ENCODE peak calls at places on chromosomes 2 and 18, in six cellular contexts. B is NCI-H2081, V is left colon, X is GM12865, Y is gastrocnemius medialis, O is iPS-NIHi11. U is an unnamed sample.

GRCh38 chr2:112724611-112725525 is 4.0 kb downstream of the NT5DC4 start:
- DNase-seq in B (no peak), V (no peak), X (no peak), Y (no peak), O (peak; percentile 80), U (peak; percentile 65)

GRCh38 chr18:35201502-35201901 is 39.3 kb upstream of the ZNF397 start:
- DNase-seq in B (no peak), V (no peak), X (no peak), Y (no peak), O (no peak), U (no peak)

GRCh38 chr2:95052301-95052700 is 26.8 kb downstream of the MAL start:
- DNase-seq in B (no peak), V (no peak), X (no peak), Y (no peak), O (no peak), U (no peak)

GRCh38 chr2:1722692-1723091 is 21.6 kb downstream of the PXDN start:
- DNase-seq in B (no peak), V (no peak), X (no peak), Y (no peak), O (no peak), U (no peak)

GRCh38 chr2:51722311-51722710 is 690.4 kb upstream of the NRXN1 start:
- DNase-seq in B (no peak), V (no peak), X (no peak), Y (no peak), O (no peak), U (no peak)

GRCh38 chr2:68807821-68808266 is 63.4 kb downstream of the BMP10 start:
- DNase-seq in B (no peak), V (peak; percentile 22), X (no peak), Y (peak; percentile 21), O (no peak), U (no peak)

GRCh38 chr2:163528640-163529217 is 207.1 kb downstream of the FIGN start:
- DNase-seq in B (no peak), V (no peak), X (no peak), Y (no peak), O (no peak), U (no peak)

GRCh38 chr2:84807063-84807485 is 73.8 kb downstream of the TRABD2A start:
- DNase-seq in B (no peak), V (no peak), X (no peak), Y (no peak), O (peak; percentile 26), U (no peak)

GRCh38 chr2:101342625-101343008 is 34.1 kb upstream of the RNF149 start:
- DNase-seq in B (no peak), V (no peak), X (no peak), Y (no peak), O (no peak), U (no peak)

GRCh38 chr18:12307251-12307736 is 747 bp upstream of the TUBB6 start:
- DNase-seq in B (no peak), V (peak; percentile 34), X (no peak), Y (no peak), O (peak; percentile 28), U (no peak)

GRCh38 chr2:20617892-20618467 is 32.9 kb downstream of the HS1BP3 start:
- DNase-seq in B (peak; percentile 13), V (peak; percentile 91), X (no peak), Y (peak; percentile 99), O (peak; percentile 72), U (no peak)

GRCh38 chr18:59752666-59753065 is 55.4 kb upstream of the CCBE1 start:
- DNase-seq in B (no peak), V (no peak), X (no peak), Y (no peak), O (no peak), U (no peak)

GRCh38 chr18:51401912-51402311 is 204.4 kb upstream of the MEX3C start:
- DNase-seq in B (no peak), V (no peak), X (no peak), Y (no peak), O (no peak), U (no peak)

GRCh38 chr18:42525905-42526304 is 570.9 kb downstream of the PIK3C3 start:
- DNase-seq in B (no peak), V (no peak), X (no peak), Y (no peak), O (no peak), U (no peak)

GRCh38 chr2:29632018-29632417 is 289.4 kb downstream of the ALK start:
- DNase-seq in B (no peak), V (no peak), X (no peak), Y (no peak), O (no peak), U (no peak)

GRCh38 chr18:59218018-59218417 is 1.9 kb upstream of the GRP start:
- DNase-seq in B (no peak), V (no peak), X (no peak), Y (no peak), O (peak; percentile 29), U (no peak)

GRCh38 chr18:61738488-61738887 is 154.3 kb downstream of the RNF152 start:
- DNase-seq in B (no peak), V (no peak), X (no peak), Y (peak; percentile 29), O (no peak), U (no peak)

GRCh38 chr2:102724016-102724490 is 37.8 kb upstream of the TMEM182 start:
- DNase-seq in B (no peak), V (no peak), X (no peak), Y (no peak), O (no peak), U (no peak)

GRCh38 chr2:219844756-219845155 is 217.3 kb downstream of the SLC4A3 start:
- DNase-seq in B (no peak), V (no peak), X (peak; percentile 31), Y (no peak), O (no peak), U (no peak)

GRCh38 chr2:235305678-235306077 is 188.2 kb upstream of the AGAP1 start:
- DNase-seq in B (no peak), V (no peak), X (no peak), Y (no peak), O (no peak), U (no peak)

GRCh38 chr18:11366410-11366809 is 217.0 kb upstream of the PIEZO2 start:
- DNase-seq in B (no peak), V (no peak), X (peak; percentile 9), Y (peak; percentile 84), O (no peak), U (no peak)

GRCh38 chr2:62539892-62540785 is 34.1 kb upstream of the TMEM17 start:
- DNase-seq in B (no peak), V (no peak), X (no peak), Y (no peak), O (no peak), U (no peak)

GRCh38 chr18:22268641-22269128 is 99.3 kb downstream of the GATA6 start:
- DNase-seq in B (peak; percentile 28), V (no peak), X (no peak), Y (no peak), O (no peak), U (no peak)

GRCh38 chr2:201984800-201985525 is 48.7 kb upstream of the FZD7 start:
- DNase-seq in B (peak; percentile 57), V (peak; percentile 16), X (peak; percentile 29), Y (no peak), O (no peak), U (no peak)

GRCh38 chr2:230473378-230473777 is 57.4 kb downstream of the SP100 start:
- DNase-seq in B (no peak), V (no peak), X (peak; percentile 60), Y (no peak), O (no peak), U (no peak)

GRCh38 chr2:227127236-227127635 is 36.8 kb downstream of the COL4A4 start:
- DNase-seq in B (peak; percentile 37), V (no peak), X (no peak), Y (no peak), O (no peak), U (no peak)

GRCh38 chr2:111046670-111047069 is 74.0 kb upstream of the BCL2L11 start:
- DNase-seq in B (no peak), V (no peak), X (no peak), Y (no peak), O (no peak), U (no peak)

GRCh38 chr2:126890136-126890961 is 8.3 kb upstream of the TEX51 start:
- DNase-seq in B (no peak), V (no peak), X (no peak), Y (no peak), O (no peak), U (peak; percentile 8)

GRCh38 chr2:85754313-85755095 is 713 bp downstream of the ATOH8 start:
- DNase-seq in B (peak; percentile 61), V (peak; percentile 51), X (peak; percentile 33), Y (no peak), O (peak; percentile 80), U (peak; percentile 65)

GRCh38 chr2:206324869-206325268 is 50.4 kb downstream of the ZDBF2 start:
- DNase-seq in B (no peak), V (no peak), X (no peak), Y (peak; percentile 13), O (no peak), U (no peak)

GRCh38 chr2:75521225-75521872 is 39.4 kb downstream of the EVA1A start:
- DNase-seq in B (no peak), V (no peak), X (no peak), Y (no peak), O (no peak), U (no peak)

GRCh38 chr2:214497489-214497888 is 86.6 kb downstream of the VWC2L start:
- DNase-seq in B (no peak), V (no peak), X (no peak), Y (no peak), O (no peak), U (no peak)

GRCh38 chr2:28592481-28592880 is 96.6 kb downstream of the PLB1 start:
- DNase-seq in B (no peak), V (no peak), X (no peak), Y (peak; percentile 6), O (no peak), U (no peak)

GRCh38 chr18:7898181-7898580 is 331.1 kb downstream of the PTPRM start:
- DNase-seq in B (no peak), V (no peak), X (no peak), Y (no peak), O (no peak), U (no peak)

GRCh38 chr2:105488198-105488757 is 89.4 kb upstream of the FHL2 start:
- DNase-seq in B (no peak), V (no peak), X (no peak), Y (peak; percentile 78), O (no peak), U (no peak)